ENCODE peak calls at places on chromosome 11, in seven cellular contexts. A is Peyer's patch, M is tibial nerve, J is ovary, P is uterus, F is adrenal gland, U is transverse colon. W is an unnamed sample.

GRCh38 chr11:69918938-69919650 is 99.9 kb upstream of the FGF3 start:
- DNase-seq in M (no peak), P (peak), J (peak), A (peak), U (peak), F (peak), W (no peak)

GRCh38 chr11:57983211-57983610 is 40.5 kb upstream of the OR9Q1 start:
- DNase-seq in U (no peak), F (no peak), A (no peak), J (no peak), P (no peak), M (no peak), W (no peak)

GRCh38 chr11:63583288-63583687 is 20.1 kb upstream of the PLAAT2 start:
- DNase-seq in M (no peak), J (no peak), P (no peak), U (no peak), F (no peak), A (no peak), W (no peak)

GRCh38 chr11:125287467-125288232 is 123.1 kb downstream of the PKNOX2 start:
- DNase-seq in A (no peak), J (peak), F (no peak), P (peak), M (no peak), U (no peak), W (no peak)

GRCh38 chr11:111911563-111912401 is at the start of gene CRYAB:
- DNase-seq in F (peak), P (peak), M (peak), J (peak), U (peak), A (no peak), W (peak)

GRCh38 chr11:19664896-19665548 is 47.6 kb upstream of the NAV2 start:
- DNase-seq in P (no peak), U (no peak), F (no peak), M (no peak), J (no peak), A (no peak), W (no peak)

GRCh38 chr11:111455291-111456085 is 56.7 kb downstream of the BTG4 start:
- DNase-seq in A (no peak), J (no peak), P (no peak), U (no peak), M (no peak), F (no peak), W (peak)

GRCh38 chr11:132496341-132496740 is 1036.0 kb downstream of the OPCML start:
- DNase-seq in J (no peak), F (peak), U (no peak), M (no peak), P (no peak), A (no peak), W (no peak)

GRCh38 chr11:19871531-19871930 is 158.9 kb downstream of the NAV2 start:
- DNase-seq in P (no peak), U (no peak), J (no peak), F (no peak), A (no peak), M (no peak), W (no peak)

GRCh38 chr11:69293819-69294505 is at the start of gene MYEOV:
- DNase-seq in P (no peak), U (peak), A (peak), F (peak), M (no peak), J (no peak), W (no peak)

GRCh38 chr11:86676533-86677154 is 4.2 kb upstream of the ME3 start:
- DNase-seq in J (no peak), F (no peak), M (no peak), U (no peak), A (no peak), P (no peak), W (no peak)

GRCh38 chr11:46003647-46004046 is 81.2 kb downstream of the LARGE2 start:
- DNase-seq in J (no peak), P (no peak), M (no peak), F (no peak), U (no peak), A (no peak), W (no peak)

GRCh38 chr11:133525976-133526375 is 6.3 kb downstream of the OPCML start:
- DNase-seq in F (no peak), J (no peak), A (no peak), U (no peak), M (no peak), P (no peak), W (no peak)

GRCh38 chr11:86800076-86800955 is at the start of gene PRSS23:
- DNase-seq in F (peak), J (peak), U (peak), P (peak), A (no peak), M (peak), W (peak)

GRCh38 chr11:120324932-120325810 is at the start of gene TLCD5:
- DNase-seq in F (peak), J (peak), P (peak), A (no peak), U (peak), M (peak), W (no peak)

GRCh38 chr11:96276836-96277235 is 66.2 kb downstream of the MAML2 start:
- DNase-seq in M (no peak), U (no peak), J (no peak), F (no peak), P (no peak), A (no peak), W (no peak)

GRCh38 chr11:110897035-110897434 is 184.8 kb upstream of the ARHGAP20 start:
- DNase-seq in U (no peak), A (no peak), M (no peak), J (no peak), F (no peak), P (no peak), W (no peak)

GRCh38 chr11:9927670-9928069 is 263.8 kb downstream of the SWAP70 start:
- DNase-seq in F (no peak), M (no peak), A (no peak), J (no peak), U (no peak), P (no peak), W (no peak)

GRCh38 chr11:8872017-8872416 is 39.0 kb upstream of the AKIP1 start:
- DNase-seq in M (no peak), A (no peak), P (no peak), J (peak), F (no peak), U (no peak), W (no peak)

GRCh38 chr11:16632295-16633200 is 105.9 kb upstream of the C11orf58 start:
- DNase-seq in M (no peak), F (no peak), U (no peak), P (no peak), J (no peak), A (no peak), W (no peak)

GRCh38 chr11:55895216-55895615 is 12.1 kb downstream of the TRIM51 start:
- DNase-seq in U (no peak), P (no peak), F (no peak), M (no peak), J (no peak), A (no peak), W (no peak)

GRCh38 chr11:8812438-8812837 is 98.6 kb upstream of the AKIP1 start:
- DNase-seq in F (peak), A (no peak), P (peak), U (no peak), J (no peak), M (peak), W (peak)

GRCh38 chr11:10480026-10480425 is 25.0 kb downstream of the AMPD3 start:
- DNase-seq in F (peak), U (no peak), J (no peak), M (no peak), P (no peak), A (no peak), W (peak)

GRCh38 chr11:60767388-60767811 is 10.7 kb downstream of the MS4A15 start:
- DNase-seq in F (no peak), J (no peak), M (no peak), A (no peak), U (no peak), P (no peak), W (no peak)

GRCh38 chr11:77233011-77233410 is 68.5 kb downstream of the GDPD4 start:
- DNase-seq in U (no peak), F (no peak), J (no peak), A (no peak), M (no peak), P (no peak), W (no peak)

GRCh38 chr11:103480421-103480820 is 371.2 kb downstream of the DYNC2H1 start:
- DNase-seq in P (no peak), M (no peak), F (no peak), J (no peak), A (no peak), U (no peak), W (no peak)

GRCh38 chr11:110182886-110183285 is 89.7 kb downstream of the ZC3H12C start:
- DNase-seq in A (no peak), J (no peak), M (no peak), P (no peak), U (no peak), F (no peak), W (no peak)

GRCh38 chr11:128692750-128693578 is 908 bp upstream of the FLI1 start:
- DNase-seq in M (no peak), U (peak), A (no peak), J (no peak), P (no peak), F (peak), W (peak)

GRCh38 chr11:61784506-61784805 is 7.9 kb downstream of the TMEM258 start:
- DNase-seq in P (no peak), J (no peak), U (no peak), A (no peak), F (no peak), M (no peak), W (no peak)

GRCh38 chr11:61787928-61788491 is 4.4 kb downstream of the TMEM258 start:
- DNase-seq in U (peak), J (no peak), A (no peak), M (no peak), P (peak), F (no peak), W (no peak)

GRCh38 chr11:61782841-61783240 is 9.6 kb downstream of the TMEM258 start:
- DNase-seq in J (no peak), U (no peak), F (no peak), A (no peak), M (no peak), P (no peak), W (no peak)

GRCh38 chr11:61783717-61784505 is 8.5 kb downstream of the TMEM258 start:
- DNase-seq in P (no peak), M (no peak), A (no peak), U (no peak), J (no peak), F (no peak), W (no peak)

DNA sequence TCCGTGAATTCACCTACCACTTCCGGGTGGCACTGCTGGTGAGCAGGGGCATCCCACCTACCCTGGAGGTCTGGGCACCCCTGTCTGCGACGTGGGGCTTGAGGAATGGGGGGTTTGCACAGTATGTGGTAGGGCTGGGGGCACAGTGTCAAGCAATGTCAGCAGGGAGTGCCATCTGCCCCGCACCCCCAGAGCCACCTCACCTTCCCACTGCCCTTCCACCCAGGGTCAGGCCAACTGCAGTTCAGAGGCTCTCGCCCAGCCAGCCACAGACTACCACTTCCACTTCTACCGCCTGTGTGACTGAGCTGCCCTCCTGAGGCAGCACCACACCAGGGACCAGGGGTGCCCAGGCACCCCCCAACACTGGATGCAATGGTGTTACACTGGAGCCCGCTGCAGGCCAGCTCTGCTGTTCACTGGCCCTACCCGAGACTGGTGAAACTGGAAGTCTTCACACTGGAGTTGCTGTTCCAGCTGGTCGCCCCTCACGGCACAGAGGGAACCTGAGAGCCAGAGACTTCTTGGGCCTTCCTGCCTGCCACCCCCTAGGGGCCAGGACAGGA is 6.5 kb downstream of the TMEM258 start:
- DNase-seq in M (no peak), J (no peak), F (no peak), U (no peak), P (no peak), A (no peak), W (no peak)
- TF ChIP-seq POLR2A in M (no peak), J (no peak), F (no peak), U (no peak), P (no peak), A (no peak), W (no peak)

DNA sequence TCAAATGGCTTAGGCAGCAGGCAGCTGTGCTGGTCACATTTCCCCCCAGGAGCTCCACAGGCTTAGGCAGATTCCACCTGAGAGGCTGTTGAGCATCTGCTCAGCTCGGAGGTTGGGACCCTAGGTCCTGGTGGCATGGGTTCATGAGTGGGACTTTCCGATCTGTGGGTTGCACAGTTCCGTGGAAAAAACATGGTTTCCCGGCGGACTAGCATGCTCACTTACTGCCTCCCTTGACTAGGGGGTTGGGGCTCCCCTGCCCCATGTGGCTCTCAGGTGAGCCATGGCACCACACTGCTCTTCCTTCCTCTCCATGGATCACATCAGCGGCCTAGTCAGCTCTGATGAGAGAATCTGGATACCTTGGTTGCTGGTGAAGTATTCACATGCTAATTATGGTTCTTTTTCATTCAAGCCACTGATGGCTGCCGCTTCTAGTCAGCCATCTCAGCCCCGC is 685.1 kb downstream of the METTL15 start:
- DNase-seq in F (no peak), P (no peak), U (no peak), A (no peak), M (no peak), J (no peak), W (no peak)
- H3K4me3 ChIP-seq in F (no peak), P (no peak), U (no peak), A (no peak), M (no peak), J (no peak), W (no peak)

GRCh38 chr11:14320020-14320419 is 39.0 kb downstream of the RRAS2 start:
- DNase-seq in P (no peak), M (no peak), J (no peak), F (no peak), U (peak), A (peak), W (no peak)

GRCh38 chr11:14318581-14318981 is 40.4 kb downstream of the RRAS2 start:
- DNase-seq in A (no peak), P (no peak), J (no peak), F (no peak), U (no peak), M (no peak), W (no peak)

GRCh38 chr11:14314127-14314526 is 44.9 kb downstream of the RRAS2 start:
- DNase-seq in F (no peak), U (no peak), A (no peak), P (no peak), J (no peak), M (no peak), W (no peak)

GRCh38 chr11:14315130-14315529 is 43.9 kb downstream of the RRAS2 start:
- DNase-seq in A (no peak), M (no peak), F (no peak), P (no peak), J (no peak), U (no peak), W (no peak)

DNA sequence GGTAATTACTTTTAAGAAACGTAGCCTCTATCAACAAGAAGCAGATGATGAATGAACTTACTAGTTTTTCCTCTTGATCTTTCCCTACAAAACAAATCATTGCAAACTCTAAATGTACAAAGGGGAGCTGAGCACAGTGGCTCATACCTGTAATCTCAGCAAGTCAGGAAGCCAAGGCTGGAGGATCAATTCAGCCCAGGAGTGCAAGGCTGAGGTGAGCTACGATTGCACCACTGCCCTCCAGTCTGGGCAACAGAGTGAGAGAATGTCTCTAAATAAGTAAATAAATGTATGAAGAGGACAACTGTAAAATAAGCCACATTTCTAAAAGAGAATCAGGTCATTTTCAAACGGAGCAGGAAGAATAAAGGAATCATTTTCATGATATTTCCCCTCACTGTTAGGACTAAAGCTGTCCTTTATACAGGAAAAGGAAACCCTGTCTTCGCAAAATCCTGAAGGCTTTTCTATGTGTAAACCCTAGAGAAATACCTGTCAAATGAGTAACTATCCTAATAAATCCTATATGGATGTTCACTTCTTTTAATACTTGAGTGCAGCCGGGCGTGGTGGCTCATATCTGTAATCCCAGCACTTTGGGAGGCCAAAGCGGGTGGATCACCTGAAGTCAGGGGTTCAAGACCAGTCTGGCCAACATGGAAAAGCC is 41.2 kb downstream of the RRAS2 start:
- DNase-seq in P (no peak), M (no peak), U (no peak), J (no peak), A (no peak), F (no peak), W (no peak)
- TF ChIP-seq POLR2A in P (no peak), M (no peak), U (no peak), J (no peak), A (no peak), F (no peak), W (no peak)

DNA sequence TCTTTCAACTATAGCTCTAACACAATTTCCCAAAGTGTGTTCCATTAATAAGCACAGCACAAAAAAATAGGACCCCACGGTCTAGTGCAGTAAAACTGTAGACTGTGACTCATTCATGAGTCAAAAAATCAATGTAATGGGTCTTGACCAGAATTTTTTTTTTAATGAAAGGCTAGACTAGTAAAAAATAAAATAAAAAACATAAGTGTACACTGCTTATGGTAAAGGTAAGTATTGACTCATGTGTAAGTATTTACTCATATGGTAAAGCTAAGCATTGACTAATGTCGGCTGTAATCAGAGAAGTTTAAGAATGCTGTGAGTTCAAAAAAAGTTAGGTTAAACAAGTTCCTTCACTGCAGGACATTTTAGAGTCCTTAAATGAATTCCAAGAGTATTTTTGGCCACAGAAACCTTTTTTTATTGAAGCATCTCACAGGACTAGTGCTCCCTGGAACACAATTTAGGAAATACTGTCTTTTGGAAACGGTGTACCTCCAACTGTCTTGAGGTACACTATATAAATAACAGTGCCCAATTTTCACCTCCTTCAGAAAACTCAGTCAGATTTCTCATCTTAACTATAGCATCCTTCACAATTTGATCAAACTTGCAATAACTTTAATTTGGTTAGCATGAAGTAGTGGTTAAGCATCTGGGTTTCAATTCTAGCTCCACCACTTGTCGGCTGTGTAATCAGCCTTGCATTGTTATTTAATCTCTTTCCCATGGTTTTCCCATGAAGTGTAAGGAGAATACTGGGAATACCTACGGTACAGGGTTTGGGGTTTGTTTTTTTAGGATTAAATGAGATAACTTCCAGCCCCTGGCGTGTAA is 2.1 kb downstream of the CCDC73 start:
- DNase-seq in J (no peak), P (no peak), U (no peak), A (no peak), M (no peak), F (no peak), W (no peak)
- H3K4me3 ChIP-seq in J (no peak), P (no peak), U (no peak), A (no peak), M (no peak), F (no peak), W (no peak)

DNA sequence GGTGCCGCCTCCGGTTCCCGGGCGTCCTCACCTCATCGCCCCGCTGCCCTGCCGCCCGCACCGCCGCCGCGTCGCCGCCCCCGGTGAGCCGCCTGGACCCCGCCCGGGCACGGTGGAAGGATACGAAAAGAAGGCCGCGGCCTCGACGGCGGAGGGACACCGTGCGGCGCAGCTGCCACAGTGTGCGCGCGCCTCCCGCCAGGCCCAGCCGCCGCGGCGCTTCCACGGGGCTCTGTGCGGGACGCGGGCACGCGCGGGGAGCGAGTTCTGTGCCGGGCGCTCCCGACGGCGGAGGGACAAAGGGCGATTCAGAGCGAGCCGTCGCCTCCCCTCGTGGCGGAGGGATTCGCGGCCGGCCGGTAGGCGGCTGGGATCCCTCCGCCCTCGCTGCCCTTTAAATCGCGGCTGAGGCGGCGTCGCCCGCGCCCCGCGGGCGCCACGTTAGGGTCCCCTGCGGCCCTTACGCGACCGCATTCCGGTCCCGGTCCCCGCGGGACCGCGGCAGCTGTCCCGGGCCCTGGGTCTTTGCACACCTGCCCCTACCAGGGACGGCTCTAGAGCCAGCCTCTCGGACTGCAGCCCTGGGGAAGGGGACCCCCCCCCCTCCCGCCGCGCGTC is 568 bp upstream of the KMT5B start:
- DNase-seq in A (peak), U (peak), J (peak), F (peak), M (peak), P (peak), W (peak)
- TF ChIP-seq POLR2A in A (peak), U (peak), J (peak), F (peak), M (peak), P (peak), W (no peak)

W was measured in lower leg skin.